ENCODE peak calls at places on chromosome 3, in eight cellular contexts. One of them, this sample, is unnamed.

GRCh38 chr3:55461896-55462295 is 25.2 kb downstream of the WNT5A start:
- DNase-seq in HS-27A: peak
- DNase-seq in cardiac septum: no peak
- DNase-seq in activated effector memory CD4-positive, alpha-beta T cell treated with anti-CD3 and anti-CD28 coated beads, Interleukin-2, amount 50 U/mL, for 16 hours: no peak
- DNase-seq in CD4-positive, CD25-positive, alpha-beta regulatory T cell: no peak
- DNase-seq in ACHN: no peak
- DNase-seq in nephron progenitor cell: no peak
- DNase-seq in mesendoderm: no peak
- DNase-seq in this sample: no peak

GRCh38 chr3:141412936-141413354 is 44.6 kb downstream of the ZBTB38 start:
- DNase-seq in HS-27A: no peak
- DNase-seq in cardiac septum: peak
- DNase-seq in activated effector memory CD4-positive, alpha-beta T cell treated with anti-CD3 and anti-CD28 coated beads, Interleukin-2, amount 50 U/mL, for 16 hours: no peak
- DNase-seq in CD4-positive, CD25-positive, alpha-beta regulatory T cell: peak
- DNase-seq in ACHN: no peak
- DNase-seq in nephron progenitor cell: no peak
- DNase-seq in mesendoderm: no peak
- DNase-seq in this sample: peak

GRCh38 chr3:45917146-45917885 is 25.9 kb upstream of the CXCR6 start:
- DNase-seq in HS-27A: no peak
- DNase-seq in cardiac septum: peak
- DNase-seq in activated effector memory CD4-positive, alpha-beta T cell treated with anti-CD3 and anti-CD28 coated beads, Interleukin-2, amount 50 U/mL, for 16 hours: no peak
- DNase-seq in CD4-positive, CD25-positive, alpha-beta regulatory T cell: no peak
- DNase-seq in ACHN: no peak
- DNase-seq in nephron progenitor cell: no peak
- DNase-seq in mesendoderm: no peak
- DNase-seq in this sample: no peak

GRCh38 chr3:179181993-179182551 is 33.9 kb downstream of the PIK3CA start:
- DNase-seq in HS-27A: no peak
- DNase-seq in cardiac septum: no peak
- DNase-seq in activated effector memory CD4-positive, alpha-beta T cell treated with anti-CD3 and anti-CD28 coated beads, Interleukin-2, amount 50 U/mL, for 16 hours: no peak
- DNase-seq in CD4-positive, CD25-positive, alpha-beta regulatory T cell: no peak
- DNase-seq in ACHN: peak
- DNase-seq in nephron progenitor cell: no peak
- DNase-seq in mesendoderm: peak
- DNase-seq in this sample: no peak

GRCh38 chr3:17304969-17305368 is 420.2 kb downstream of the PLCL2 start:
- DNase-seq in HS-27A: no peak
- DNase-seq in cardiac septum: no peak
- DNase-seq in activated effector memory CD4-positive, alpha-beta T cell treated with anti-CD3 and anti-CD28 coated beads, Interleukin-2, amount 50 U/mL, for 16 hours: no peak
- DNase-seq in CD4-positive, CD25-positive, alpha-beta regulatory T cell: no peak
- DNase-seq in ACHN: no peak
- DNase-seq in nephron progenitor cell: no peak
- DNase-seq in mesendoderm: no peak
- DNase-seq in this sample: no peak

GRCh38 chr3:167899090-167899489 is 163.6 kb downstream of the SERPINI1 start:
- DNase-seq in HS-27A: no peak
- DNase-seq in cardiac septum: no peak
- DNase-seq in activated effector memory CD4-positive, alpha-beta T cell treated with anti-CD3 and anti-CD28 coated beads, Interleukin-2, amount 50 U/mL, for 16 hours: no peak
- DNase-seq in CD4-positive, CD25-positive, alpha-beta regulatory T cell: no peak
- DNase-seq in ACHN: no peak
- DNase-seq in nephron progenitor cell: no peak
- DNase-seq in mesendoderm: no peak
- DNase-seq in this sample: no peak

GRCh38 chr3:72768976-72769375 is 79.3 kb downstream of the SHQ1 start:
- DNase-seq in HS-27A: no peak
- DNase-seq in cardiac septum: no peak
- DNase-seq in activated effector memory CD4-positive, alpha-beta T cell treated with anti-CD3 and anti-CD28 coated beads, Interleukin-2, amount 50 U/mL, for 16 hours: no peak
- DNase-seq in CD4-positive, CD25-positive, alpha-beta regulatory T cell: no peak
- DNase-seq in ACHN: no peak
- DNase-seq in nephron progenitor cell: no peak
- DNase-seq in mesendoderm: no peak
- DNase-seq in this sample: no peak

GRCh38 chr3:117146571-117146970 is 437.0 kb downstream of the TUSC7 start:
- DNase-seq in HS-27A: no peak
- DNase-seq in cardiac septum: no peak
- DNase-seq in activated effector memory CD4-positive, alpha-beta T cell treated with anti-CD3 and anti-CD28 coated beads, Interleukin-2, amount 50 U/mL, for 16 hours: no peak
- DNase-seq in CD4-positive, CD25-positive, alpha-beta regulatory T cell: no peak
- DNase-seq in ACHN: no peak
- DNase-seq in nephron progenitor cell: no peak
- DNase-seq in mesendoderm: peak
- DNase-seq in this sample: no peak

GRCh38 chr3:32990116-32990515 is 38.7 kb downstream of the CCR4 start:
- DNase-seq in HS-27A: no peak
- DNase-seq in cardiac septum: no peak
- DNase-seq in activated effector memory CD4-positive, alpha-beta T cell treated with anti-CD3 and anti-CD28 coated beads, Interleukin-2, amount 50 U/mL, for 16 hours: no peak
- DNase-seq in CD4-positive, CD25-positive, alpha-beta regulatory T cell: no peak
- DNase-seq in ACHN: no peak
- DNase-seq in nephron progenitor cell: no peak
- DNase-seq in mesendoderm: no peak
- DNase-seq in this sample: no peak

GRCh38 chr3:173894-174293 is 22.7 kb upstream of the CHL1 start:
- DNase-seq in HS-27A: no peak
- DNase-seq in cardiac septum: no peak
- DNase-seq in activated effector memory CD4-positive, alpha-beta T cell treated with anti-CD3 and anti-CD28 coated beads, Interleukin-2, amount 50 U/mL, for 16 hours: no peak
- DNase-seq in CD4-positive, CD25-positive, alpha-beta regulatory T cell: no peak
- DNase-seq in ACHN: no peak
- DNase-seq in nephron progenitor cell: no peak
- DNase-seq in mesendoderm: no peak
- DNase-seq in this sample: no peak

GRCh38 chr3:184227481-184227935 is 1.9 kb upstream of the VWA5B2 start:
- DNase-seq in HS-27A: no peak
- DNase-seq in cardiac septum: no peak
- DNase-seq in activated effector memory CD4-positive, alpha-beta T cell treated with anti-CD3 and anti-CD28 coated beads, Interleukin-2, amount 50 U/mL, for 16 hours: peak
- DNase-seq in CD4-positive, CD25-positive, alpha-beta regulatory T cell: peak
- DNase-seq in ACHN: peak
- DNase-seq in nephron progenitor cell: peak
- DNase-seq in mesendoderm: peak
- DNase-seq in this sample: no peak

GRCh38 chr3:27914199-27914598 is 192.1 kb upstream of the EOMES start:
- DNase-seq in HS-27A: peak
- DNase-seq in cardiac septum: no peak
- DNase-seq in activated effector memory CD4-positive, alpha-beta T cell treated with anti-CD3 and anti-CD28 coated beads, Interleukin-2, amount 50 U/mL, for 16 hours: no peak
- DNase-seq in CD4-positive, CD25-positive, alpha-beta regulatory T cell: no peak
- DNase-seq in ACHN: no peak
- DNase-seq in nephron progenitor cell: no peak
- DNase-seq in mesendoderm: peak
- DNase-seq in this sample: no peak

GRCh38 chr3:174547801-174548200 is 311.3 kb upstream of the NAALADL2 start:
- DNase-seq in HS-27A: no peak
- DNase-seq in cardiac septum: no peak
- DNase-seq in activated effector memory CD4-positive, alpha-beta T cell treated with anti-CD3 and anti-CD28 coated beads, Interleukin-2, amount 50 U/mL, for 16 hours: no peak
- DNase-seq in CD4-positive, CD25-positive, alpha-beta regulatory T cell: no peak
- DNase-seq in ACHN: no peak
- DNase-seq in nephron progenitor cell: no peak
- DNase-seq in mesendoderm: no peak
- DNase-seq in this sample: no peak

GRCh38 chr3:72318504-72319201 is 529.6 kb downstream of the SHQ1 start:
- DNase-seq in HS-27A: no peak
- DNase-seq in cardiac septum: no peak
- DNase-seq in activated effector memory CD4-positive, alpha-beta T cell treated with anti-CD3 and anti-CD28 coated beads, Interleukin-2, amount 50 U/mL, for 16 hours: no peak
- DNase-seq in CD4-positive, CD25-positive, alpha-beta regulatory T cell: no peak
- DNase-seq in ACHN: no peak
- DNase-seq in nephron progenitor cell: no peak
- DNase-seq in mesendoderm: no peak
- DNase-seq in this sample: no peak

GRCh38 chr3:106826861-106827311 is 550.4 kb upstream of the CCDC54 start:
- DNase-seq in HS-27A: no peak
- DNase-seq in cardiac septum: no peak
- DNase-seq in activated effector memory CD4-positive, alpha-beta T cell treated with anti-CD3 and anti-CD28 coated beads, Interleukin-2, amount 50 U/mL, for 16 hours: no peak
- DNase-seq in CD4-positive, CD25-positive, alpha-beta regulatory T cell: no peak
- DNase-seq in ACHN: no peak
- DNase-seq in nephron progenitor cell: no peak
- DNase-seq in mesendoderm: peak
- DNase-seq in this sample: no peak

GRCh38 chr3:20039082-20039764 is 1.0 kb upstream of the KAT2B start:
- DNase-seq in HS-27A: no peak
- DNase-seq in cardiac septum: no peak
- DNase-seq in activated effector memory CD4-positive, alpha-beta T cell treated with anti-CD3 and anti-CD28 coated beads, Interleukin-2, amount 50 U/mL, for 16 hours: no peak
- DNase-seq in CD4-positive, CD25-positive, alpha-beta regulatory T cell: peak
- DNase-seq in ACHN: peak
- DNase-seq in nephron progenitor cell: no peak
- DNase-seq in mesendoderm: no peak
- DNase-seq in this sample: no peak

GRCh38 chr3:143216709-143217182 is 97.2 kb downstream of the CHST2 start:
- DNase-seq in HS-27A: no peak
- DNase-seq in cardiac septum: no peak
- DNase-seq in activated effector memory CD4-positive, alpha-beta T cell treated with anti-CD3 and anti-CD28 coated beads, Interleukin-2, amount 50 U/mL, for 16 hours: no peak
- DNase-seq in CD4-positive, CD25-positive, alpha-beta regulatory T cell: peak
- DNase-seq in ACHN: no peak
- DNase-seq in nephron progenitor cell: no peak
- DNase-seq in mesendoderm: no peak
- DNase-seq in this sample: no peak

GRCh38 chr3:147507638-147508286 is 98.6 kb downstream of the ZIC1 start:
- DNase-seq in HS-27A: no peak
- DNase-seq in cardiac septum: no peak
- DNase-seq in activated effector memory CD4-positive, alpha-beta T cell treated with anti-CD3 and anti-CD28 coated beads, Interleukin-2, amount 50 U/mL, for 16 hours: no peak
- DNase-seq in CD4-positive, CD25-positive, alpha-beta regulatory T cell: no peak
- DNase-seq in ACHN: no peak
- DNase-seq in nephron progenitor cell: no peak
- DNase-seq in mesendoderm: no peak
- DNase-seq in this sample: no peak

GRCh38 chr3:52829482-52829881 is 990 bp downstream of the ITIH4 start:
- DNase-seq in HS-27A: no peak
- DNase-seq in cardiac septum: no peak
- DNase-seq in activated effector memory CD4-positive, alpha-beta T cell treated with anti-CD3 and anti-CD28 coated beads, Interleukin-2, amount 50 U/mL, for 16 hours: no peak
- DNase-seq in CD4-positive, CD25-positive, alpha-beta regulatory T cell: no peak
- DNase-seq in ACHN: no peak
- DNase-seq in nephron progenitor cell: no peak
- DNase-seq in mesendoderm: no peak
- DNase-seq in this sample: no peak

GRCh38 chr3:13963137-13963886 is 83.4 kb upstream of the WNT7A start:
- DNase-seq in HS-27A: no peak
- DNase-seq in cardiac septum: no peak
- DNase-seq in activated effector memory CD4-positive, alpha-beta T cell treated with anti-CD3 and anti-CD28 coated beads, Interleukin-2, amount 50 U/mL, for 16 hours: no peak
- DNase-seq in CD4-positive, CD25-positive, alpha-beta regulatory T cell: no peak
- DNase-seq in ACHN: no peak
- DNase-seq in nephron progenitor cell: no peak
- DNase-seq in mesendoderm: no peak
- DNase-seq in this sample: no peak

This sample was measured in caudate nucleus.